ENCODE peak calls at places on chromosomes 13 and 19, in six cellular contexts. Q, Z, J, P, W and M are unnamed samples.

GRCh38 chr13:56561327-56561726 is 579.4 kb upstream of the PRR20A start:
- DNase-seq in J (peak; percentile 2), W (no peak), P (no peak), Z (no peak), Q (no peak), M (no peak)

GRCh38 chr19:52922841-52923781 is at the start of gene ZNF888:
- DNase-seq in J (peak; percentile 91), Z (peak; percentile 95), P (peak; percentile 75), W (peak; percentile 80), Q (peak; percentile 81), M (peak; percentile 89)

GRCh38 chr19:17872251-17873001 is 681 bp downstream of the SLC5A5 start:
- DNase-seq in J (no peak), Q (no peak), Z (no peak), P (no peak), W (no peak), M (no peak)

GRCh38 chr13:27403252-27403678 is 21.2 kb upstream of the GTF3A start:
- DNase-seq in Q (no peak), W (no peak), Z (no peak), P (no peak), J (peak; percentile 48), M (no peak)

GRCh38 chr13:30608364-30608763 is 9.4 kb upstream of the USPL1 start:
- DNase-seq in Q (no peak), W (peak; percentile 29), P (no peak), J (no peak), Z (no peak), M (no peak)

GRCh38 chr13:33017410-33017929 is 1.2 kb downstream of the KL start:
- DNase-seq in J (peak; percentile 39), P (no peak), W (peak; percentile 62), Q (no peak), Z (peak; percentile 54), M (no peak)

GRCh38 chr13:113425931-113426590 is 27.2 kb downstream of the ADPRHL1 start:
- DNase-seq in Q (no peak), P (peak; percentile 48), Z (no peak), W (no peak), J (no peak), M (no peak)

GRCh38 chr13:39856714-39857113 is 201.3 kb downstream of the COG6 start:
- DNase-seq in J (no peak), P (no peak), Q (no peak), Z (no peak), W (no peak), M (no peak)

GRCh38 chr19:35038623-35039512 is 2.7 kb upstream of the HPN start:
- DNase-seq in Z (no peak), W (no peak), P (no peak), Q (no peak), J (no peak), M (no peak)

GRCh38 chr13:40682449-40683240 is 16.2 kb upstream of the FOXO1 start:
- DNase-seq in Z (no peak), J (peak; percentile 66), P (no peak), Q (no peak), W (no peak), M (no peak)

GRCh38 chr13:33611016-33611805 is 206.7 kb upstream of the RFC3 start:
- DNase-seq in Q (no peak), Z (no peak), P (no peak), W (peak; percentile 78), J (no peak), M (no peak)

GRCh38 chr13:110063490-110063889 is 243.5 kb downstream of the COL4A1 start:
- DNase-seq in W (no peak), Q (no peak), J (no peak), Z (no peak), P (no peak), M (no peak)

GRCh38 chr19:12694641-12695040 is 1.8 kb downstream of the FBXW9 start:
- DNase-seq in W (no peak), J (no peak), Z (no peak), P (no peak), Q (no peak), M (no peak)

GRCh38 chr13:79287994-79288795 is 117.9 kb downstream of the RBM26 start:
- DNase-seq in Q (no peak), W (no peak), J (no peak), P (no peak), Z (no peak), M (peak; percentile 37)

GRCh38 chr19:30897553-30897952 is 451.7 kb downstream of the TSHZ3 start:
- DNase-seq in Z (no peak), W (no peak), J (no peak), P (no peak), Q (no peak), M (no peak)

GRCh38 chr19:54351474-54351873 is 12.5 kb upstream of the LILRA4 start:
- DNase-seq in J (no peak), W (no peak), Z (no peak), P (no peak), Q (no peak), M (no peak)

GRCh38 chr19:3285647-3286176 is 61.3 kb downstream of the CELF5 start:
- DNase-seq in W (no peak), Q (no peak), P (no peak), J (no peak), Z (no peak), M (peak; percentile 80)

GRCh38 chr13:21321269-21321668 is 137.8 kb downstream of the ZDHHC20 start:
- DNase-seq in Q (no peak), Z (no peak), P (no peak), W (no peak), J (no peak), M (no peak)

DNA sequence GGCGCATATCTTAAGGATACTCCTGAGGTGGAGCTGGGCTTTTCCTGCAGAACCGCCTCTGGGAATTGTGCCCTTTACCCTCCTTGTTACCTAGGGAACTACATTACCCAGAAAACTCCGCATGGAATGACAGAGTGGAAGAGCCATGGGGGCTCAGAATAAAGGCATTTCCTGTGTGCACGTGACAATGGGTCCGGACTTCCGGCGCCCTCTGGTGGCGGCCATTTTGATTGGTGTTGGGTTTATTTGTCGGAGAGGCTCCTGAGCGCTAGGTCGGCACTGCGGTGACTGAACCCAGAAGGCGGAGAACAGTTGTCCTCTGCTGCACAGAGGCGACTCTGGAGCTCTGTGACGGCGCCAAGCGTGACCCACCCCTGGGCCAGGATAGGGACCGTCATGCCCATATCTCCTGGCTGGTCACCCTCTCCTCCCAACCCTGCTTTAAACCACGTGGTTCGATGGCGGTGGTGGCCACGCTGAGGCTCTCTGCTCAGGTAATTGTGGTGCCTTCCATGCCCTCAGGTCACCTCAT is at the start of gene ZNF587B:
- DNase-seq in Q (no peak), Z (no peak), W (peak; percentile 86), J (peak; percentile 93), P (no peak), M (peak; percentile 91)
- TF ChIP-seq CTCF in Q (no peak), Z (no peak), W (peak; percentile 40), J (peak; percentile 42), P (peak; percentile 73), M (peak; percentile 86)

GRCh38 chr13:72341904-72342303 is 385.5 kb downstream of the MZT1 start:
- DNase-seq in Q (no peak), J (no peak), Z (no peak), P (no peak), W (no peak), M (no peak)
- TF ChIP-seq CTCF in Q (no peak), J (no peak), Z (no peak), P (no peak), W (no peak), M (no peak)

GRCh38 chr13:36076211-36076610 is 55.0 kb downstream of the DCLK1 start:
- DNase-seq in Z (no peak), J (no peak), Q (no peak), P (no peak), W (no peak), M (no peak)

GRCh38 chr13:36072536-36072935 is 58.6 kb downstream of the DCLK1 start:
- DNase-seq in Q (no peak), J (no peak), P (no peak), Z (no peak), W (no peak), M (no peak)

GRCh38 chr13:36069881-36070366 is 61.3 kb downstream of the DCLK1 start:
- DNase-seq in Q (no peak), P (no peak), Z (no peak), W (no peak), J (no peak), M (no peak)

GRCh38 chr13:36072127-36072526 is 59.1 kb downstream of the DCLK1 start:
- DNase-seq in P (no peak), W (no peak), Z (no peak), J (no peak), Q (no peak), M (no peak)

GRCh38 chr13:36074659-36075058 is 56.5 kb downstream of the DCLK1 start:
- DNase-seq in Z (no peak), Q (no peak), W (no peak), P (no peak), J (no peak), M (no peak)
- TF ChIP-seq CTCF in Z (no peak), Q (no peak), W (no peak), P (no peak), J (no peak), M (no peak)

DNA sequence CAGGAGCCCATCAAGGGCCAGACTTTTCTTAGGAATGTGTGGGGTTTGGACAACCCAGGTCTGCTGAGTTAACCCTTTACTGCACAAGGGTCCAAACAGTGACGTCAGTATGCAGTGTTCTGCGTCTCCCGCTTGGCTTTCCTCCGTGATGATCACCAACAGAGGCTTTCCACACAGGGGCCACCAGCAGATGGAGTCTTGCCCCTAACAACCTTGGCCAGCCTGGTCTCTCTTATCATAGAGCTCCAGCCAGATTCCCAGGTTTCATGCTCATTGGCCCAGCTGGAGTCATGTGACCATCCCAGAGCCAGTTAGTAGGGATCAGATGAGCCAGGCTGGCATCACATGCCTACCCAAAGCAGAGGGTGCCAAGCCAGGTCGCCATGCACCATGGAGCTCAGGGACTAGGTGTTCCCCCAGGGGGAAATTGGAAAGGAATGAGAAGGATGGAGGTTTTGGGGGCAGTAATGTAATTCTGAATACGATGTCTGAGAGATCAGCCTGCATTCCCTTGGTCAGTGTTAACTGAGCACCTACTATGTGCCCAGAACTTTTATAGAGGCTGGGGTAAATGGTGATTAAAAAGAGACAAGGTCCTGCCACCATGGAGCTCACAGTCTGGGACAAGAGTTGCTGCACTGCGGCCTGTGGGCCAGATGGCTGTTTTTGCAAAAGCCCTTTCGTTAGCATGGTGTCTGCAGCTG is 61.2 kb downstream of the MYH14 start:
- DNase-seq in W (no peak), Z (no peak), P (no peak), J (no peak), Q (no peak), M (no peak)
- TF ChIP-seq CTCF in W (no peak), Z (no peak), P (no peak), J (no peak), Q (no peak), M (no peak)